ENCODE peak calls at places on chromosomes 6 and 20, in ten cellular contexts. M, J, V, H, U, I, B, A, W and N are unnamed samples.

GRCh38 chr20:45833883-45834796 is 541 bp downstream of the SNX21 start:
- DNase-seq in M (peak), J (peak), V (peak), H (peak), U (peak), I (peak), B (peak), A (no peak), W (peak), N (peak)

GRCh38 chr20:31666258-31667042 is 28.7 kb downstream of the COX4I2 start:
- DNase-seq in M (no peak), J (peak), V (no peak), H (peak), U (no peak), I (no peak), B (peak), A (no peak), W (no peak), N (no peak)

GRCh38 chr20:47392015-47392720 is 35.7 kb upstream of the ZMYND8 start:
- DNase-seq in M (no peak), J (peak), V (no peak), H (no peak), U (peak), I (peak), B (no peak), A (no peak), W (no peak), N (peak)

GRCh38 chr20:21237956-21238355 is 65.2 kb upstream of the XRN2 start:
- DNase-seq in M (no peak), J (no peak), V (no peak), H (peak), U (peak), I (no peak), B (no peak), A (no peak), W (no peak), N (no peak)

GRCh38 chr6:126625019-126625418 is 285.1 kb downstream of the CENPW start:
- DNase-seq in M (no peak), J (peak), V (peak), H (no peak), U (peak), I (no peak), B (no peak), A (no peak), W (no peak), N (no peak)

GRCh38 chr6:153872946-153873345 is 166.1 kb upstream of the OPRM1 start:
- DNase-seq in M (no peak), J (no peak), V (no peak), H (no peak), U (no peak), I (no peak), B (no peak), A (no peak), W (no peak), N (no peak)

GRCh38 chr6:39476151-39476550 is 153.6 kb upstream of the KCNK16 start:
- DNase-seq in M (no peak), J (no peak), V (no peak), H (no peak), U (no peak), I (no peak), B (no peak), A (no peak), W (no peak), N (no peak)

GRCh38 chr6:75422024-75422639 is 71.5 kb downstream of the FILIP1 start:
- DNase-seq in M (no peak), J (no peak), V (no peak), H (no peak), U (peak), I (no peak), B (no peak), A (no peak), W (no peak), N (no peak)

GRCh38 chr20:34872604-34873224 is at the start of gene GGT7:
- DNase-seq in M (peak), J (peak), V (peak), H (peak), U (peak), I (peak), B (peak), A (no peak), W (peak), N (peak)
- TF ChIP-seq POLR2A in M (no peak), J (no peak), V (peak), H (no peak), U (no peak), I (no peak), B (peak), A (no peak), W (no peak), N (peak)

DNA sequence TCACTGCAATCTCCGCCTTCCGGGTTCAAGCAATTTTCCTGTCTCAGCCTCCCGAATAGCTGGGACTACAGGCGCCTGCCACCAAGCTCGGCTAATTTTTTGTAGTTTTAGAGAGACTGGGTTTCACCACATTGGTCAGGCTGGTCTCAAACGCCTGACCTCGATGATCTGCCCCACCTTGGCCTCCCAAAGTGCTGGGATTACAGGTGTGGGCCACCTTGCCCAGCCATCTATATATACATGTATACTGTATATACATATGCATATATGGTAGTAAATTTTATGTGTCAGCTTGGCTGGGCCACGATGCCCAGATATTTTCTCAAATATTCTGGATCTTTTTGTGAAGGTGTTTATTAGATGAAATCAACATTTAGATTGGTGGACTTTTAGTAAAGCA is 18.8 kb downstream of the RBL1 start:
- DNase-seq in M (no peak), J (no peak), V (no peak), H (peak), U (no peak), I (no peak), B (no peak), A (no peak), W (no peak), N (no peak)
- TF ChIP-seq POLR2A in M (no peak), J (no peak), V (no peak), H (no peak), U (no peak), I (no peak), B (no peak), A (no peak), W (no peak), N (no peak)

GRCh38 chr20:35539756-35540212 is 2.1 kb upstream of the ERGIC3 start:
- DNase-seq in M (no peak), J (no peak), V (peak), H (no peak), U (no peak), I (peak), B (no peak), A (no peak), W (no peak), N (no peak)
- TF ChIP-seq POLR2A in M (no peak), J (no peak), V (peak), H (no peak), U (no peak), I (no peak), B (no peak), A (no peak), W (no peak), N (no peak)

DNA sequence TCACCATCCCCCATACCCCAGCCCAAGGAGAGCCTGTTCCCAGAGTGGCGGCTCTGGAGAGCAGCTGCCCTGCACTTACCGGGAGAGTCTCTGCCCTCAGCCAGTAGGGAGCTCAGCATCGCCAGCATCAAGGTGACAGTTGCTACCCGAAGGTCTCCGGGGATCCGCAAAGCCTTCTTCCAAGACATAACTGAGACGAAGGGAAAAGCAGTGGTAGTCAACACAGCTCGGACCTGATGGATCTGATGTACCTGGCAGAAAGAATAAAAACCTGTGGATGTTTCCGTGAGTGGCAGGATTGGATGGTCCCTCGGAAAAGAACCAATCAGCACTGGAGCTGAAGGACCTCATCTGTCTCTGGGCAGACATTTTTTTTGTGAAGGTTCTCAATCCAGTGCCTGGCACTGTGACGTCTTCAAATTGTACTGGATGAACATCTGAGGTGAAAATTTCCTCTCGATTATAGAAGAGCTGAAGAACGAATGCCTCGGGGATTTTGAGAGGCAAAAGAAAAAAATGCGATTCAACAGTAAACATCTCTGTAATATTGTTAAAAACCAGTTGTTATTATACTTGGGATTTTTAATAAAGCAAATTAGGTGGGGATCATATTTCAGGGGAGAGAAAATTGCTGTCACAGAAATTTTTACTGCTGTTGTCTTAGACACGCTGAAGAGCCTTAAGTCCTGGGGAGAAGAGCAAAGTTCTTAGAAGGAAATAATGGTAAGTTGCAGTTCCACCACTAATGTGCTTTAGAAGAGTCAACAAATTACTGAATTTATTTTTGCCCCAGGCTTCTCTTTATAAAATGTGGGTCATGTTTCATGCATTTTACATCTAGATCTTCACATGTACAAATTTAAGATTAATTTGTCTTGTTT is at the start of gene HLA-DQB1:
- DNase-seq in M (no peak), J (peak), V (no peak), H (no peak), U (no peak), I (no peak), B (no peak), A (no peak), W (no peak), N (peak)
- TF ChIP-seq POLR2A in M (no peak), J (no peak), V (no peak), H (no peak), U (no peak), I (no peak), B (no peak), A (no peak), W (no peak), N (no peak)